ENCODE peak calls at places on chromosomes 7 and 10, in eight cellular contexts. U is upper lobe of right lung; T is activated CD8-positive, alpha-beta memory T cell treated with anti-CD3 and anti-CD28 coated beads, Interleukin-2, amount 50 U/mL, for 48 hours; G is stimulated activated CD8-positive, alpha-beta memory T cell treated with anti-CD3 and anti-CD28 coated beads, Interleukin-4, amount 100 ng/mL, for 4 hours; Y is NCI-H345; V is Kasumi-1; L is AG10803; M is ELR. W is an unnamed sample.

GRCh38 chr10:131126321-131127121 is 185.0 kb downstream of the TCERG1L start:
- DNase-seq in G (no peak), T (no peak), U (no peak), L (no peak), M (no peak), V (no peak), Y (peak), W (no peak)

GRCh38 chr7:131652194-131652593 is 95.8 kb upstream of the PODXL start:
- DNase-seq in T (no peak), Y (no peak), U (no peak), G (no peak), M (no peak), L (no peak), V (no peak), W (no peak)

GRCh38 chr10:132605390-132605789 is 67.8 kb downstream of the INPP5A start:
- DNase-seq in G (no peak), M (no peak), Y (no peak), L (no peak), T (no peak), U (no peak), V (no peak), W (no peak)

GRCh38 chr10:108848016-108848415 is 1075.3 kb downstream of the XPNPEP1 start:
- DNase-seq in M (peak), V (no peak), T (no peak), Y (no peak), G (no peak), L (peak), U (no peak), W (no peak)

GRCh38 chr10:71092812-71093391 is 119.5 kb upstream of the UNC5B start:
- DNase-seq in M (no peak), T (no peak), L (no peak), V (no peak), Y (no peak), U (peak), G (no peak), W (no peak)

GRCh38 chr10:10499839-10500238 is 517.8 kb upstream of the CELF2 start:
- DNase-seq in U (no peak), G (no peak), M (peak), L (peak), V (peak), T (no peak), Y (no peak), W (peak)

GRCh38 chr7:73891178-73891885 is 30.4 kb downstream of the TMEM270 start:
- DNase-seq in M (peak), L (no peak), G (no peak), V (no peak), U (no peak), T (no peak), Y (no peak), W (no peak)

GRCh38 chr7:152615052-152615741 is 60.7 kb downstream of the XRCC2 start:
- DNase-seq in G (no peak), V (no peak), U (no peak), Y (peak), T (no peak), L (no peak), M (peak), W (no peak)

GRCh38 chr10:74071151-74071550 is 73.2 kb downstream of the VCL start:
- DNase-seq in V (no peak), G (no peak), L (peak), Y (no peak), M (peak), U (no peak), T (no peak), W (peak)

GRCh38 chr7:47414342-47415288 is 167.3 kb downstream of the TNS3 start:
- DNase-seq in T (no peak), V (no peak), L (no peak), G (no peak), Y (no peak), U (no peak), M (no peak), W (no peak)

W was measured in endothelial cell of umbilical vein.